ENCODE peak calls at places on chromosomes 11 and 22, in six cellular contexts. N, Z, K, J, M and F are unnamed samples.

GRCh38 chr11:21908211-21908610 is 284.7 kb upstream of the ANO5 start:
- DNase-seq in N (no peak), Z (no peak), K (no peak), J (no peak), M (no peak), F (no peak)

GRCh38 chr22:37976547-37976946 is 7.8 kb downstream of the SOX10 start:
- DNase-seq in N (no peak), Z (no peak), K (no peak), J (no peak), M (no peak), F (no peak)

GRCh38 chr11:65501005-65501529 is 2.2 kb downstream of the MALAT1 start:
- DNase-seq in N (no peak), Z (no peak), K (no peak), J (no peak), M (peak; percentile 42), F (no peak)

GRCh38 chr22:22709719-22710445 is 65.5 kb downstream of the GGTLC2 start:
- DNase-seq in N (no peak), Z (no peak), K (peak; percentile 87), J (no peak), M (no peak), F (peak; percentile 57)

GRCh38 chr11:47056261-47056915 is 119.8 kb downstream of the CSTPP1 start:
- DNase-seq in N (no peak), Z (peak; percentile 91), K (no peak), J (peak; percentile 9), M (peak; percentile 94), F (no peak)

GRCh38 chr11:77672276-77672675 is 34.7 kb upstream of the CLNS1A start:
- DNase-seq in N (no peak), Z (peak; percentile 60), K (no peak), J (peak; percentile 21), M (peak; percentile 99), F (no peak)

GRCh38 chr22:37999640-38000272 is 15.4 kb upstream of the SOX10 start:
- DNase-seq in N (no peak), Z (peak; percentile 61), K (no peak), J (peak; percentile 27), M (peak; percentile 61), F (peak; percentile 33)

GRCh38 chr22:22576244-22576988 is 17.4 kb upstream of the PRAME start:
- DNase-seq in N (peak; percentile 43), Z (peak; percentile 16), K (peak; percentile 86), J (peak; percentile 43), M (peak; percentile 24), F (peak; percentile 70)

GRCh38 chr11:46308632-46309419 is 31.4 kb downstream of the CREB3L1 start:
- DNase-seq in N (peak; percentile 60), Z (peak; percentile 68), K (peak; percentile 89), J (peak; percentile 48), M (peak; percentile 61), F (peak; percentile 83)

GRCh38 chr11:115266066-115266465 is 238.1 kb downstream of the CADM1 start:
- DNase-seq in N (no peak), Z (no peak), K (no peak), J (no peak), M (no peak), F (no peak)

GRCh38 chr22:44567846-44568493 is 69.9 kb upstream of the RTL6 start:
- DNase-seq in N (no peak), Z (peak; percentile 43), K (no peak), J (peak; percentile 42), M (peak; percentile 39), F (peak; percentile 59)

GRCh38 chr11:125949271-125950177 is 3.7 kb downstream of the VSIG10L2 start:
- DNase-seq in N (no peak), Z (no peak), K (peak; percentile 37), J (no peak), M (no peak), F (no peak)

DNA sequence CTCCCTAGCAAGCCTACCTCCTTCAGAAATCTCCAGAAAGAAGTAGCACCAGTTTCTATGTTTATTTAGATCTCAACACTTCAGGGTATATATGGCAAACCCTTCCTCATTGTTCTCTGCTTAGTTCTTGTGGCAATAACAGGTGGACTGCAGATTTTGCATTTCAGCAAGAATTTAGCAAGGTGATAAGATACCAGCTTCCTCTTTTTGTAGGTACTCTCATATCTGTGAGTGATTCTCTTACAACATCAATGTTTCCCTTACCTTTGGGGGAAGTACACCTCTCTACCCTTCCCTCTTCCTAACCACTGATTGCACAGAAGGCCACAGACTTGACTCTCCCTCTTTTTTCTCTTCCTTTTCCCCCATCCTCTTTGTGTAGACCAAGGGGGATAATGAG is 230.9 kb upstream of the SESN3 start:
- DNase-seq in N (no peak), Z (no peak), K (no peak), J (no peak), M (no peak), F (no peak)
- H3K4me3 ChIP-seq in N (no peak overlapping the region), Z (no peak overlapping the region), K (no peak overlapping the region), J (no peak overlapping the region), M (no peak overlapping the region), F (no peak overlapping the region)

DNA sequence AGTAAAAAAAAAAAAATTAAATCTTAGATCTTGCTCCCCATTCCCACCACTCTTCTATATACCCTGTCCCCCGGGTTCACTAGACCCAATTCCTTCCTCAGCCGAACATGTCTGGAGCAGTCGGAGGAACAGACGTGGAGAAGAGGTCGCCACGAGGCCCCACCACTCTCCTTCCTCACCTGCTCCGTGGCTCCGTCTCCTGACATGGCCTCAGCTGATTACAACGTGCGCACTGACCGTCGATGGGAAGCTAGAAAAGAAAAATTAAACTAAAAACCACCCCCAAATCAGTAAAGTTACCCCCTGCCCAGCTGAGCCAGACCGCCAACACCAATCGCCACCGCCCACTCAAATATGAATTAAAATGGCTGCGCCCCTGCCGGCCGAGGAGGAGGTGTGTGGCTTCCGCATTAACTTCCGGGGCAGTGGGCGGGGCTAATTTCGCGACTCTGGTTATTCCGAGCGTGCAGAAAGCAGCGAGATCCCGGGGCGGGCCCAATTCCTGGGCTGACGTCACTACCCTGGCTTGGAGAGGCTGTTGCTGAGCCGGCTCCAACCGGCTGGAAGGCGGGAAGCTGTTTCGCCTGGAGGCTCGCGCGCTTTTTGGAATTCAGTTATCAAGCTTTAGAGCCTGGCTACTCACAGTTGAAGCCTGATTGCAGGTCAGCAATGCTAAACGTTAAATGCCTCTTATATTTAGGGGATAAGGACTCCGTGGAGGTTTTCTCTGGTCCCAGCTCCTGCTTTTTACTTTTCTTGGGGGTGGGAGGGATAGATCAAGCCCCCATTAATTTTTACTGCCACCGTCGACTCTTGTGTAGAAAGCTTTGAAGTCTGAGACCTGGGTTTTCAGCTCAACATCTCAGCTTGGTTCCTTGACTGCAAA is at the start of gene CSTF3:
- DNase-seq in N (peak; percentile 99), Z (peak; percentile 99), K (peak; percentile 100), J (peak; percentile 100), M (peak; percentile 98), F (peak; percentile 100)
- H2BK120ac ChIP-seq in N (no peak within 1 kb of the TSS), Z (peak within 1 kb of the TSS; percentile 77), K (peak within 1 kb of the TSS; percentile 73), J (peak within 1 kb of the TSS; percentile 62), M (peak within 1 kb of the TSS; percentile 79), F (peak within 1 kb of the TSS; percentile 51)

GRCh38 chr11:27735281-27735680 is 35.0 kb upstream of the BDNF start:
- DNase-seq in N (no peak), Z (no peak), K (no peak), J (no peak), M (no peak), F (no peak)

GRCh38 chr11:27740362-27741024 is 40.2 kb upstream of the BDNF start:
- DNase-seq in N (no peak), Z (peak; percentile 10), K (no peak), J (no peak), M (no peak), F (no peak)
- H3K4me3 ChIP-seq in N (no peak overlapping the region), Z (no peak overlapping the region), K (no peak overlapping the region), J (no peak overlapping the region), M (no peak overlapping the region), F (no peak overlapping the region)

GRCh38 chr11:57324154-57324885 is 432 bp downstream of the TNKS1BP1 start:
- DNase-seq in N (peak; percentile 71), Z (peak; percentile 78), K (peak; percentile 83), J (no peak), M (peak; percentile 48), F (peak; percentile 88)

GRCh38 chr11:57323503-57324153 is 1.1 kb downstream of the TNKS1BP1 start:
- DNase-seq in N (no peak), Z (peak; percentile 66), K (no peak), J (no peak), M (peak; percentile 40), F (no peak)

GRCh38 chr11:57325735-57326048 is 940 bp upstream of the TNKS1BP1 start:
- DNase-seq in N (no peak), Z (no peak), K (no peak), J (no peak), M (no peak), F (no peak)

GRCh38 chr11:57322881-57323467 is 1.8 kb downstream of the TNKS1BP1 start:
- DNase-seq in N (no peak), Z (no peak), K (no peak), J (peak; percentile 80), M (no peak), F (peak; percentile 87)

GRCh38 chr11:57324886-57325734 is at the start of gene TNKS1BP1:
- DNase-seq in N (peak; percentile 96), Z (peak; percentile 98), K (peak; percentile 95), J (peak; percentile 91), M (peak; percentile 97), F (peak; percentile 99)
- H2BK120ac ChIP-seq in N (peak within 1 kb of the TSS; percentile 36), Z (peak within 1 kb of the TSS; percentile 91), K (peak within 1 kb of the TSS; percentile 56), J (peak within 1 kb of the TSS; percentile 97), M (peak within 1 kb of the TSS; percentile 71), F (peak within 1 kb of the TSS; percentile 30)